ENCODE peak calls at places on chromosomes 16 and 17, in four cellular contexts. D is germinal center, F is NCI-H1048, U is SK-N-SH. Y is an unnamed sample.

GRCh38 chr16:85303354-85303883 is 191.1 kb upstream of the CIBAR2 start:
- DNase-seq in D (peak), F (no peak), U (peak), Y (peak)

GRCh38 chr17:78735832-78736525 is 46.1 kb downstream of the CYTH1 start:
- DNase-seq in D (no peak), F (no peak), U (no peak), Y (no peak)

GRCh38 chr16:22075043-22075757 is 17.1 kb upstream of the VWA3A start:
- DNase-seq in D (no peak), F (no peak), U (no peak), Y (no peak)

GRCh38 chr16:3865241-3865640 is 15.3 kb downstream of the CREBBP start:
- DNase-seq in D (no peak), F (no peak), U (no peak), Y (no peak)

GRCh38 chr17:40615295-40615988 is 32.2 kb downstream of the SMARCE1 start:
- DNase-seq in D (peak), F (no peak), U (peak), Y (peak)

GRCh38 chr17:77286641-77287431 is 146.1 kb downstream of the SEC14L1 start:
- DNase-seq in D (no peak), F (no peak), U (peak), Y (no peak)

GRCh38 chr17:49341356-49341755 is 20.7 kb downstream of the ZNF652 start:
- DNase-seq in D (no peak), F (no peak), U (no peak), Y (no peak)

GRCh38 chr17:57705921-57706695 is 39.0 kb downstream of the CCDC182 start:
- DNase-seq in D (no peak), F (no peak), U (no peak), Y (no peak)

GRCh38 chr16:3063617-3064389 is 1.6 kb upstream of the IL32 start:
- DNase-seq in D (no peak), F (no peak), U (no peak), Y (no peak)

GRCh38 chr16:18936727-18937340 is 10.6 kb upstream of the SMG1 start:
- DNase-seq in D (no peak), F (no peak), U (no peak), Y (no peak)

GRCh38 chr17:17700251-17700969 is 19.2 kb downstream of the RAI1 start:
- DNase-seq in D (no peak), F (no peak), U (no peak), Y (no peak)

GRCh38 chr17:19009970-19010369 is 5.4 kb upstream of the FAM83G start:
- DNase-seq in D (no peak), F (no peak), U (no peak), Y (no peak)

GRCh38 chr16:27839419-27839818 is 224.1 kb downstream of the GSG1L start:
- DNase-seq in D (no peak), F (no peak), U (no peak), Y (no peak)

GRCh38 chr16:726438-727290 is at the start of the genes CCDC78 and HAGHL:
- DNase-seq in D (peak), F (no peak), U (peak), Y (peak)

GRCh38 chr17:30212750-30213149 is 22.7 kb downstream of the SLC6A4 start:
- DNase-seq in D (peak), F (no peak), U (no peak), Y (peak)

Y was measured in stimulated activated naive B cell treated with anti-CD40 and anti-IgM and Interleukin-4, amounts not matched to agents 10 μg/mL and 1 μg/mL and 100 μg/mL, for 72 hours.